ENCODE peak calls at places on chromosomes 4 and X, in five cellular contexts. Q is IMR-90, P is K562, I is HepG2, L is H1. S is an unnamed sample.

GRCh38 chrX:100948557-100948956 is 19.8 kb upstream of the XKRX start:
- DNase-seq in Q (no peak), P (no peak), I (no peak), L (no peak), S (no peak)

GRCh38 chr4:45347056-45347455 is 620.7 kb upstream of the GNPDA2 start:
- DNase-seq in Q (no peak), P (no peak), I (no peak), L (no peak), S (no peak)

GRCh38 chr4:150131581-150132228 is 53.5 kb downstream of the DCLK2 start:
- DNase-seq in Q (peak; percentile 28), P (no peak), I (no peak), L (no peak), S (peak; percentile 23)

GRCh38 chrX:49829016-49829415 is at the start of gene PAGE4:
- DNase-seq in Q (no peak), P (peak; percentile 66), I (no peak), L (no peak), S (peak; percentile 11)

GRCh38 chrX:124190440-124190839 is 142.0 kb upstream of the TEX13D start:
- DNase-seq in Q (no peak), P (no peak), I (peak; percentile 39), L (no peak), S (no peak)

GRCh38 chrX:68132749-68133148 is 300.5 kb downstream of the OPHN1 start:
- DNase-seq in Q (no peak), P (no peak), I (no peak), L (no peak), S (no peak)

GRCh38 chr4:55554453-55555030 is 7.8 kb upstream of the CLOCK start:
- DNase-seq in Q (peak; percentile 71), P (no peak), I (peak; percentile 19), L (no peak), S (peak; percentile 37)

GRCh38 chr4:137531121-137531520 is 1.2 kb downstream of the PCDH18 start:
- DNase-seq in Q (peak; percentile 65), P (no peak), I (no peak), L (no peak), S (no peak)

GRCh38 chr4:176789955-176790354 is 2.8 kb downstream of the VEGFC start:
- DNase-seq in Q (peak; percentile 81), P (peak; percentile 13), I (peak; percentile 31), L (no peak), S (peak; percentile 70)

GRCh38 chr4:4829837-4830236 is 29.6 kb upstream of the MSX1 start:
- DNase-seq in Q (no peak), P (no peak), I (no peak), L (no peak), S (no peak)

GRCh38 chrX:155819525-155819924 is 61.6 kb upstream of the VAMP7 start:
- DNase-seq in Q (no peak), P (no peak), I (no peak), L (no peak), S (no peak)

GRCh38 chrX:101659601-101660063 is at the start of gene ARMCX2:
- DNase-seq in Q (peak; percentile 69), P (no peak), I (no peak), L (peak; percentile 52), S (no peak)

GRCh38 chr4:187668683-187669082 is 326.9 kb upstream of the ZFP42 start:
- DNase-seq in Q (peak; percentile 83), P (no peak), I (no peak), L (no peak), S (no peak)

GRCh38 chr4:181528570-181529184 is 714.5 kb upstream of the TENM3 start:
- DNase-seq in Q (peak; percentile 73), P (peak; percentile 18), I (peak; percentile 56), L (peak; percentile 89), S (peak; percentile 55)

GRCh38 chrX:1306909-1307625 is 29.5 kb upstream of the IL3RA start:
- DNase-seq in Q (no peak), P (no peak), I (no peak), L (no peak), S (no peak)

GRCh38 chrX:2574271-2574670 is 73.5 kb upstream of the DHRSX start:
- DNase-seq in Q (no peak), P (no peak), I (no peak), L (no peak), S (no peak)

GRCh38 chr4:104128850-104129213 is 365.9 kb downstream of the CXXC4 start:
- DNase-seq in Q (no peak), P (no peak), I (peak; percentile 87), L (no peak), S (peak; percentile 3)

GRCh38 chrX:57286507-57287251 is at the start of gene FAAH2:
- DNase-seq in Q (no peak), P (peak; percentile 7), I (peak; percentile 57), L (peak; percentile 55), S (peak; percentile 1)

GRCh38 chr4:8227201-8227770 is 28.2 kb downstream of the SH3TC1 start:
- DNase-seq in Q (no peak), P (no peak), I (no peak), L (no peak), S (no peak)

GRCh38 chr4:67700874-67701850 is at the start of gene UBA6:
- DNase-seq in Q (peak; percentile 96), P (peak; percentile 97), I (peak; percentile 96), L (peak; percentile 91), S (peak; percentile 81)

GRCh38 chr4:158750379-158750778 is 18.4 kb upstream of the FNIP2 start:
- DNase-seq in Q (peak; percentile 93), P (no peak), I (no peak), L (no peak), S (no peak)

GRCh38 chr4:113502476-113502875 is 259.1 kb downstream of the CAMK2D start:
- DNase-seq in Q (peak; percentile 50), P (no peak), I (peak; percentile 12), L (no peak), S (no peak)

GRCh38 chr4:107747748-107748486 is 27.9 kb upstream of the PAPSS1 start:
- DNase-seq in Q (no peak), P (no peak), I (no peak), L (no peak), S (no peak)

GRCh38 chr4:83679692-83680091 is 143.8 kb downstream of the GPAT3 start:
- DNase-seq in Q (no peak), P (no peak), I (no peak), L (no peak), S (no peak)

GRCh38 chr4:167897116-167897515 is 195.2 kb upstream of the ANXA10 start:
- DNase-seq in Q (peak; percentile 63), P (no peak), I (peak; percentile 29), L (no peak), S (no peak)

GRCh38 chr4:114383721-114384120 is 214.9 kb upstream of the UGT8 start:
- DNase-seq in Q (peak; percentile 96), P (no peak), I (no peak), L (no peak), S (no peak)

GRCh38 chr4:128757712-128758111 is 51.8 kb upstream of the JADE1 start:
- DNase-seq in Q (peak; percentile 23), P (no peak), I (no peak), L (no peak), S (no peak)

GRCh38 chrX:40153335-40154221 is 55.8 kb upstream of the BCOR start:
- DNase-seq in Q (no peak), P (peak; percentile 64), I (no peak), L (peak; percentile 51), S (peak; percentile 41)

GRCh38 chrX:154348114-154348531 is 26.3 kb downstream of the FLNA start:
- DNase-seq in Q (no peak), P (no peak), I (no peak), L (no peak), S (no peak)

GRCh38 chrX:79146552-79147390 is 2.3 kb downstream of the GPR174 start:
- DNase-seq in Q (no peak), P (no peak), I (no peak), L (no peak), S (no peak)

GRCh38 chr4:74109116-74109791 is 10.3 kb upstream of the CXCL2 start:
- DNase-seq in Q (peak; percentile 97), P (peak; percentile 46), I (no peak), L (no peak), S (peak; percentile 64)

GRCh38 chrX:40772290-40772689 is 36.9 kb upstream of the MED14 start:
- DNase-seq in Q (peak; percentile 75), P (no peak), I (no peak), L (no peak), S (peak; percentile 18)

GRCh38 chr4:144985536-144985935 is 112.5 kb downstream of the ANAPC10 start:
- DNase-seq in Q (no peak), P (no peak), I (no peak), L (no peak), S (no peak)

GRCh38 chrX:25721564-25721963 is 416.6 kb upstream of the MAGEB18 start:
- DNase-seq in Q (no peak), P (no peak), I (peak; percentile 1), L (no peak), S (peak; percentile 18)

GRCh38 chrX:151828434-151829080 is 84.1 kb upstream of the MAGEA4 start:
- DNase-seq in Q (no peak), P (no peak), I (no peak), L (no peak), S (no peak)

GRCh38 chr4:118417325-118417724 is 64.5 kb upstream of the PRSS12 start:
- DNase-seq in Q (peak; percentile 85), P (no peak), I (no peak), L (no peak), S (no peak)
- TF ChIP-seq MAFK in Q (no peak), P (no peak), I (no peak), L (no peak), S (no peak)

GRCh38 chr4:111636961-111637556 is 508.2 kb upstream of the FAM241A start:
- DNase-seq in Q (no peak), P (no peak), I (no peak), L (no peak), S (no peak)

GRCh38 chr4:111639120-111639519 is 506.1 kb upstream of the FAM241A start:
- DNase-seq in Q (peak; percentile 70), P (no peak), I (no peak), L (no peak), S (no peak)

GRCh38 chr4:111641813-111642579 is 503.3 kb upstream of the FAM241A start:
- DNase-seq in Q (peak; percentile 86), P (peak; percentile 31), I (peak; percentile 87), L (peak; percentile 51), S (peak; percentile 45)

GRCh38 chr4:111639876-111640275 is 505.4 kb upstream of the FAM241A start:
- DNase-seq in Q (peak; percentile 55), P (no peak), I (no peak), L (no peak), S (no peak)
- TF ChIP-seq MAFK in Q (no peak), P (no peak), I (no peak), L (no peak), S (no peak)

GRCh38 chrX:73855546-73855945 is 292.5 kb downstream of the CHIC1 start:
- DNase-seq in Q (peak; percentile 70), P (peak; percentile 18), I (peak; percentile 22), L (peak; percentile 68), S (peak; percentile 61)
- TF ChIP-seq MAFK in Q (no peak), P (no peak), I (no peak), L (no peak), S (no peak)

DNA sequence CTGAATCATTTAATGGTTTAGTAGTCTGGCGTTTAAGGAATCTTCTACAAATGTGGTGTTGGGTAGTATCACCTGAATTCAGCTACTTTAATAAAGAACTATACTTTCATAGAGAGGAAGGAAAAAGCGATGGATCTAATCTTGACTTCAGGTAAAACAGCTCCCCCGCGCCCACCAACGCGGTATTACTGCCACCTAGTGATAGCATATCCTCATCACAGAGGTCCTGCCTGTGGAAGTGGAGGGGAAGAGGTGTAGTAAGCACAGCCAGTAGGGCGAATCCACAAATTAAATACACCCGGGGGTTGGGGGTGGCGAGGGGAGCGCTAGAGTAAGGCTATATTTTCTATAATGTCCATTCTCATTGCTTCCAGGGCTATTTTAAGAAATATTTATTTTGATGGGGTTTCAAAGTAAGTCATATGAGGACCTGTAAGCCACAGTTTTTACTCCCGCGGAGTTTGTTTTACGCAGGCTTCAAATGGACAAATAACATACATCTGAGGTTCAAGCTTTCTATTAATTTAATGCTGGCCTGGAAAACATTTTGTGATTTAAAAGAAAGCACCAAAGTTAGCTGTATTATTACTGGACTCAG is 8.3 kb upstream of the DAPP1 start:
- DNase-seq in Q (peak; percentile 21), P (peak; percentile 75), I (peak; percentile 49), L (peak; percentile 83), S (peak; percentile 46)
- TF ChIP-seq MAFK in Q (no peak), P (no peak), I (no peak), L (no peak), S (no peak)

S was measured in A549.